ENCODE peak calls at places on chromosomes 6 and 20, in ten cellular contexts. One of them, this sample, is unnamed.

GRCh38 chr6:24131751-24132150 is 5.7 kb downstream of the NRSN1 start:
- DNase-seq in RWPE2: no peak
- DNase-seq in body of pancreas: no peak
- DNase-seq in astrocyte of the spinal cord: no peak
- DNase-seq in choroid plexus epithelial cell: no peak
- DNase-seq in fibroblast of mammary gland: no peak
- DNase-seq in psoas muscle: no peak
- DNase-seq in fibroblast of the aortic adventitia: no peak
- DNase-seq in cardiac fibroblast: no peak
- DNase-seq in A549: no peak
- DNase-seq in this sample: no peak

GRCh38 chr6:170228581-170229310 is 62.1 kb downstream of the DLL1 start:
- DNase-seq in RWPE2: no peak
- DNase-seq in body of pancreas: peak
- DNase-seq in astrocyte of the spinal cord: no peak
- DNase-seq in choroid plexus epithelial cell: no peak
- DNase-seq in fibroblast of mammary gland: no peak
- DNase-seq in psoas muscle: no peak
- DNase-seq in fibroblast of the aortic adventitia: no peak
- DNase-seq in cardiac fibroblast: no peak
- DNase-seq in A549: no peak
- DNase-seq in this sample: no peak

GRCh38 chr6:94953867-94954631 is 623.3 kb upstream of the MANEA start:
- DNase-seq in RWPE2: no peak
- DNase-seq in body of pancreas: no peak
- DNase-seq in astrocyte of the spinal cord: no peak
- DNase-seq in choroid plexus epithelial cell: no peak
- DNase-seq in fibroblast of mammary gland: no peak
- DNase-seq in psoas muscle: no peak
- DNase-seq in fibroblast of the aortic adventitia: no peak
- DNase-seq in cardiac fibroblast: no peak
- DNase-seq in A549: no peak
- DNase-seq in this sample: no peak

GRCh38 chr20:48684501-48685041 is 143.2 kb downstream of the PREX1 start:
- DNase-seq in RWPE2: no peak
- DNase-seq in body of pancreas: peak
- DNase-seq in astrocyte of the spinal cord: no peak
- DNase-seq in choroid plexus epithelial cell: no peak
- DNase-seq in fibroblast of mammary gland: no peak
- DNase-seq in psoas muscle: no peak
- DNase-seq in fibroblast of the aortic adventitia: no peak
- DNase-seq in cardiac fibroblast: no peak
- DNase-seq in A549: no peak
- DNase-seq in this sample: no peak

GRCh38 chr20:33262658-33263065 is 20.4 kb upstream of the BPIFB1 start:
- DNase-seq in RWPE2: peak
- DNase-seq in body of pancreas: peak
- DNase-seq in astrocyte of the spinal cord: peak
- DNase-seq in choroid plexus epithelial cell: peak
- DNase-seq in fibroblast of mammary gland: peak
- DNase-seq in psoas muscle: no peak
- DNase-seq in fibroblast of the aortic adventitia: peak
- DNase-seq in cardiac fibroblast: peak
- DNase-seq in A549: no peak
- DNase-seq in this sample: peak

GRCh38 chr20:2865630-2866029 is 7.7 kb upstream of the PTPRA start:
- DNase-seq in RWPE2: no peak
- DNase-seq in body of pancreas: no peak
- DNase-seq in astrocyte of the spinal cord: no peak
- DNase-seq in choroid plexus epithelial cell: peak
- DNase-seq in fibroblast of mammary gland: no peak
- DNase-seq in psoas muscle: no peak
- DNase-seq in fibroblast of the aortic adventitia: no peak
- DNase-seq in cardiac fibroblast: no peak
- DNase-seq in A549: no peak
- DNase-seq in this sample: no peak

GRCh38 chr20:41887500-41887899 is 269.3 kb upstream of the CHD6 start:
- DNase-seq in RWPE2: no peak
- DNase-seq in body of pancreas: no peak
- DNase-seq in astrocyte of the spinal cord: no peak
- DNase-seq in choroid plexus epithelial cell: no peak
- DNase-seq in fibroblast of mammary gland: no peak
- DNase-seq in psoas muscle: no peak
- DNase-seq in fibroblast of the aortic adventitia: no peak
- DNase-seq in cardiac fibroblast: no peak
- DNase-seq in A549: no peak
- DNase-seq in this sample: no peak

GRCh38 chr20:32581839-32582658 is 3.1 kb downstream of the NOL4L start:
- DNase-seq in RWPE2: no peak
- DNase-seq in body of pancreas: no peak
- DNase-seq in astrocyte of the spinal cord: no peak
- DNase-seq in choroid plexus epithelial cell: no peak
- DNase-seq in fibroblast of mammary gland: no peak
- DNase-seq in psoas muscle: no peak
- DNase-seq in fibroblast of the aortic adventitia: no peak
- DNase-seq in cardiac fibroblast: no peak
- DNase-seq in A549: no peak
- DNase-seq in this sample: no peak

GRCh38 chr20:45953672-45954071 is 18.3 kb downstream of the ZNF335 start:
- DNase-seq in RWPE2: peak
- DNase-seq in body of pancreas: no peak
- DNase-seq in astrocyte of the spinal cord: no peak
- DNase-seq in choroid plexus epithelial cell: no peak
- DNase-seq in fibroblast of mammary gland: no peak
- DNase-seq in psoas muscle: no peak
- DNase-seq in fibroblast of the aortic adventitia: no peak
- DNase-seq in cardiac fibroblast: no peak
- DNase-seq in A549: no peak
- DNase-seq in this sample: no peak

GRCh38 chr6:125899726-125900182 is 56.8 kb upstream of the HINT3 start:
- DNase-seq in RWPE2: no peak
- DNase-seq in body of pancreas: peak
- DNase-seq in astrocyte of the spinal cord: no peak
- DNase-seq in choroid plexus epithelial cell: no peak
- DNase-seq in fibroblast of mammary gland: no peak
- DNase-seq in psoas muscle: no peak
- DNase-seq in fibroblast of the aortic adventitia: no peak
- DNase-seq in cardiac fibroblast: no peak
- DNase-seq in A549: peak
- DNase-seq in this sample: no peak

GRCh38 chr20:25249198-25249931 is 1.5 kb downstream of the PYGB start:
- DNase-seq in RWPE2: no peak
- DNase-seq in body of pancreas: no peak
- DNase-seq in astrocyte of the spinal cord: peak
- DNase-seq in choroid plexus epithelial cell: peak
- DNase-seq in fibroblast of mammary gland: peak
- DNase-seq in psoas muscle: no peak
- DNase-seq in fibroblast of the aortic adventitia: peak
- DNase-seq in cardiac fibroblast: peak
- DNase-seq in A549: no peak
- DNase-seq in this sample: no peak

GRCh38 chr20:53642196-53643030 is 48.8 kb upstream of the ZNF217 start:
- DNase-seq in RWPE2: peak
- DNase-seq in body of pancreas: peak
- DNase-seq in astrocyte of the spinal cord: peak
- DNase-seq in choroid plexus epithelial cell: peak
- DNase-seq in fibroblast of mammary gland: peak
- DNase-seq in psoas muscle: no peak
- DNase-seq in fibroblast of the aortic adventitia: peak
- DNase-seq in cardiac fibroblast: peak
- DNase-seq in A549: peak
- DNase-seq in this sample: no peak

GRCh38 chr6:14110001-14110818 is 7.4 kb upstream of the CD83 start:
- DNase-seq in RWPE2: no peak
- DNase-seq in body of pancreas: no peak
- DNase-seq in astrocyte of the spinal cord: no peak
- DNase-seq in choroid plexus epithelial cell: no peak
- DNase-seq in fibroblast of mammary gland: no peak
- DNase-seq in psoas muscle: no peak
- DNase-seq in fibroblast of the aortic adventitia: no peak
- DNase-seq in cardiac fibroblast: no peak
- DNase-seq in A549: no peak
- DNase-seq in this sample: no peak

GRCh38 chr20:5150226-5151076 is 23.6 kb downstream of the CDS2 start:
- DNase-seq in RWPE2: no peak
- DNase-seq in body of pancreas: no peak
- DNase-seq in astrocyte of the spinal cord: peak
- DNase-seq in choroid plexus epithelial cell: peak
- DNase-seq in fibroblast of mammary gland: peak
- DNase-seq in psoas muscle: peak
- DNase-seq in fibroblast of the aortic adventitia: peak
- DNase-seq in cardiac fibroblast: peak
- DNase-seq in A549: no peak
- DNase-seq in this sample: no peak

GRCh38 chr6:20211941-20212391 is 303 bp downstream of the MBOAT1 start:
- DNase-seq in RWPE2: peak
- DNase-seq in body of pancreas: peak
- DNase-seq in astrocyte of the spinal cord: no peak
- DNase-seq in choroid plexus epithelial cell: peak
- DNase-seq in fibroblast of mammary gland: no peak
- DNase-seq in psoas muscle: no peak
- DNase-seq in fibroblast of the aortic adventitia: peak
- DNase-seq in cardiac fibroblast: peak
- DNase-seq in A549: peak
- DNase-seq in this sample: no peak
- TF ChIP-seq CTCF in RWPE2: no peak
- TF ChIP-seq CTCF in body of pancreas: no peak
- TF ChIP-seq CTCF in astrocyte of the spinal cord: no peak
- TF ChIP-seq CTCF in choroid plexus epithelial cell: no peak
- TF ChIP-seq CTCF in fibroblast of mammary gland: no peak
- TF ChIP-seq CTCF in psoas muscle: no peak
- TF ChIP-seq CTCF in fibroblast of the aortic adventitia: no peak
- TF ChIP-seq CTCF in cardiac fibroblast: no peak
- TF ChIP-seq CTCF in A549: no peak
- TF ChIP-seq CTCF in this sample: no peak

GRCh38 chr6:106163446-106163965 is 77.4 kb downstream of the PRDM1 start:
- DNase-seq in RWPE2: no peak
- DNase-seq in body of pancreas: peak
- DNase-seq in astrocyte of the spinal cord: peak
- DNase-seq in choroid plexus epithelial cell: peak
- DNase-seq in fibroblast of mammary gland: peak
- DNase-seq in psoas muscle: peak
- DNase-seq in fibroblast of the aortic adventitia: peak
- DNase-seq in cardiac fibroblast: peak
- DNase-seq in A549: no peak
- DNase-seq in this sample: peak

GRCh38 chr6:106161893-106162292 is 75.8 kb downstream of the PRDM1 start:
- DNase-seq in RWPE2: no peak
- DNase-seq in body of pancreas: no peak
- DNase-seq in astrocyte of the spinal cord: no peak
- DNase-seq in choroid plexus epithelial cell: no peak
- DNase-seq in fibroblast of mammary gland: no peak
- DNase-seq in psoas muscle: no peak
- DNase-seq in fibroblast of the aortic adventitia: no peak
- DNase-seq in cardiac fibroblast: no peak
- DNase-seq in A549: no peak
- DNase-seq in this sample: no peak

GRCh38 chr6:106163966-106164877 is 78.1 kb downstream of the PRDM1 start:
- DNase-seq in RWPE2: no peak
- DNase-seq in body of pancreas: no peak
- DNase-seq in astrocyte of the spinal cord: peak
- DNase-seq in choroid plexus epithelial cell: peak
- DNase-seq in fibroblast of mammary gland: peak
- DNase-seq in psoas muscle: no peak
- DNase-seq in fibroblast of the aortic adventitia: peak
- DNase-seq in cardiac fibroblast: peak
- DNase-seq in A549: no peak
- DNase-seq in this sample: no peak

GRCh38 chr6:106161475-106161874 is 75.3 kb downstream of the PRDM1 start:
- DNase-seq in RWPE2: no peak
- DNase-seq in body of pancreas: no peak
- DNase-seq in astrocyte of the spinal cord: no peak
- DNase-seq in choroid plexus epithelial cell: no peak
- DNase-seq in fibroblast of mammary gland: no peak
- DNase-seq in psoas muscle: no peak
- DNase-seq in fibroblast of the aortic adventitia: no peak
- DNase-seq in cardiac fibroblast: no peak
- DNase-seq in A549: no peak
- DNase-seq in this sample: no peak

GRCh38 chr6:106162926-106163325 is 76.8 kb downstream of the PRDM1 start:
- DNase-seq in RWPE2: no peak
- DNase-seq in body of pancreas: no peak
- DNase-seq in astrocyte of the spinal cord: peak
- DNase-seq in choroid plexus epithelial cell: no peak
- DNase-seq in fibroblast of mammary gland: peak
- DNase-seq in psoas muscle: no peak
- DNase-seq in fibroblast of the aortic adventitia: no peak
- DNase-seq in cardiac fibroblast: peak
- DNase-seq in A549: no peak
- DNase-seq in this sample: no peak
- H3K4me3 ChIP-seq in RWPE2: no peak
- H3K4me3 ChIP-seq in body of pancreas: no peak
- H3K4me3 ChIP-seq in astrocyte of the spinal cord: no peak
- H3K4me3 ChIP-seq in choroid plexus epithelial cell: no peak
- H3K4me3 ChIP-seq in fibroblast of mammary gland: no peak
- H3K4me3 ChIP-seq in psoas muscle: no peak
- H3K4me3 ChIP-seq in fibroblast of the aortic adventitia: no peak
- H3K4me3 ChIP-seq in cardiac fibroblast: no peak
- H3K4me3 ChIP-seq in A549: no peak
- H3K4me3 ChIP-seq in this sample: no peak

DNA sequence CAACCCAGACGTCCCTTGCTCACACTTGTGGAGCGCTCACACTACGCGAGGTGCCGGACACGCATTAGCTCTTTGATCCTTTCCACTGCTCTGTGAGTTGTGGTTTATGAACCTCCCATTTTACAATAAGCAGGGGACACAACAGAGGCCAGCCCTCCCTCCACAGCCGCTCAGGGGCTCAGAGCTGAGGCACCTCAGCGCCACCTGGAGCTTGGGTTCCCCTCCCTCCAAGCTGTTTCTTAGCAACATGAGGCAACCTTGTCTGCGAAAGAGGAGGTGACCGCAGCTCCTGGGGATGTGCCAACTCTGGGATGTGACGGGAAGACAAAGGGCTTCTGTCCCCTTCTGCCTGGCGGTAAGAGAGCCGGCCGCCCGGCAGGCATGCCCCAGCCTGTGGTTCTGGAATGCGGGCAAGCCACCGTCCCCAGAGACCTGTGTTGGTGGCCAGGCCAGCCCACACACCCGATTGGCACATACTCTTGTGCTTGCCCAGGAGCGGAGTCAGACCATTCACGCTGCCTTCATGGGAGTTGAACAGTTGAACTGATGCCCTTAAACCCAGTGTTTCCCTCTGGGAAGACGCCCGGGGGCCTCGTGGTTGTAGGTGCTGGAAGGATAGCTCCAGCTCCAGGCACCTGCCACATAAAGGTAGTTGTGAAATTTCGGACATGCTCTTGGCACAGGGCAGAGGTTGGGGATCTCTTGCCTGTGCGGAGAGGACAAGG is 44.5 kb downstream of the RBM38 start:
- DNase-seq in RWPE2: peak
- DNase-seq in body of pancreas: peak
- DNase-seq in astrocyte of the spinal cord: peak
- DNase-seq in choroid plexus epithelial cell: peak
- DNase-seq in fibroblast of mammary gland: no peak
- DNase-seq in psoas muscle: peak
- DNase-seq in fibroblast of the aortic adventitia: no peak
- DNase-seq in cardiac fibroblast: peak
- DNase-seq in A549: no peak
- DNase-seq in this sample: no peak
- TF ChIP-seq CTCF in RWPE2: peak
- TF ChIP-seq CTCF in body of pancreas: no peak
- TF ChIP-seq CTCF in astrocyte of the spinal cord: no peak
- TF ChIP-seq CTCF in choroid plexus epithelial cell: no peak
- TF ChIP-seq CTCF in fibroblast of mammary gland: no peak
- TF ChIP-seq CTCF in psoas muscle: no peak
- TF ChIP-seq CTCF in fibroblast of the aortic adventitia: no peak
- TF ChIP-seq CTCF in cardiac fibroblast: no peak
- TF ChIP-seq CTCF in A549: no peak
- TF ChIP-seq CTCF in this sample: no peak

GRCh38 chr6:6775074-6775473 is 186.6 kb downstream of the LY86 start:
- DNase-seq in RWPE2: no peak
- DNase-seq in body of pancreas: no peak
- DNase-seq in astrocyte of the spinal cord: no peak
- DNase-seq in choroid plexus epithelial cell: no peak
- DNase-seq in fibroblast of mammary gland: no peak
- DNase-seq in psoas muscle: no peak
- DNase-seq in fibroblast of the aortic adventitia: no peak
- DNase-seq in cardiac fibroblast: no peak
- DNase-seq in A549: no peak
- DNase-seq in this sample: no peak
- H3K4me3 ChIP-seq in RWPE2: no peak
- H3K4me3 ChIP-seq in body of pancreas: no peak
- H3K4me3 ChIP-seq in astrocyte of the spinal cord: no peak
- H3K4me3 ChIP-seq in choroid plexus epithelial cell: no peak
- H3K4me3 ChIP-seq in fibroblast of mammary gland: no peak
- H3K4me3 ChIP-seq in psoas muscle: no peak
- H3K4me3 ChIP-seq in fibroblast of the aortic adventitia: no peak
- H3K4me3 ChIP-seq in cardiac fibroblast: no peak
- H3K4me3 ChIP-seq in A549: no peak
- H3K4me3 ChIP-seq in this sample: no peak

This sample was measured in HFF-Myc.